ENCODE peak calls at places on chromosome 1, in eight cellular contexts. S, P, Y, X, V, W, H and T are unnamed samples.

GRCh38 chr1:243268751-243269460 is 13.1 kb downstream of the SDCCAG8 start:
- DNase-seq in S (no peak), P (no peak), Y (peak), X (no peak), V (no peak), W (no peak), H (no peak), T (no peak)

GRCh38 chr1:203173566-203173965 is 2.1 kb downstream of the MYBPH start:
- DNase-seq in S (no peak), P (no peak), Y (no peak), X (no peak), V (peak), W (no peak), H (no peak), T (peak)

GRCh38 chr1:158654079-158654478 is 32.4 kb downstream of the SPTA1 start:
- DNase-seq in S (no peak), P (no peak), Y (no peak), X (peak), V (no peak), W (no peak), H (no peak), T (no peak)

GRCh38 chr1:65509912-65510680 is 89.6 kb downstream of the LEPR start:
- DNase-seq in S (no peak), P (no peak), Y (no peak), X (no peak), V (no peak), W (no peak), H (no peak), T (no peak)

GRCh38 chr1:157948547-157949152 is 44.8 kb upstream of the KIRREL1 start:
- DNase-seq in S (no peak), P (no peak), Y (peak), X (no peak), V (no peak), W (no peak), H (peak), T (no peak)

GRCh38 chr1:156675715-156676311 is 1.4 kb downstream of the NES start:
- DNase-seq in S (no peak), P (no peak), Y (peak), X (no peak), V (no peak), W (no peak), H (no peak), T (no peak)

GRCh38 chr1:167666416-167666815 is 36.4 kb downstream of the RCSD1 start:
- DNase-seq in S (no peak), P (no peak), Y (no peak), X (no peak), V (no peak), W (no peak), H (no peak), T (no peak)

GRCh38 chr1:53071167-53071865 is 9.3 kb downstream of the PODN start:
- DNase-seq in S (no peak), P (peak), Y (no peak), X (no peak), V (peak), W (no peak), H (no peak), T (no peak)

GRCh38 chr1:201713093-201713810 is 115.7 kb upstream of the IPO9 start:
- DNase-seq in S (no peak), P (peak), Y (no peak), X (peak), V (peak), W (peak), H (peak), T (peak)

GRCh38 chr1:37901191-37901892 is 42.0 kb upstream of the MTF1 start:
- DNase-seq in S (no peak), P (no peak), Y (no peak), X (no peak), V (no peak), W (no peak), H (no peak), T (no peak)

GRCh38 chr1:215543191-215543606 is 23.9 kb upstream of the KCTD3 start:
- DNase-seq in S (no peak), P (peak), Y (no peak), X (no peak), V (no peak), W (peak), H (no peak), T (no peak)

GRCh38 chr1:28110555-28110954 is 22.1 kb upstream of the EYA3 start:
- DNase-seq in S (no peak), P (no peak), Y (no peak), X (no peak), V (no peak), W (no peak), H (no peak), T (no peak)

GRCh38 chr1:197159461-197159860 is 13.0 kb upstream of the ASPM start:
- DNase-seq in S (no peak), P (no peak), Y (no peak), X (no peak), V (no peak), W (no peak), H (no peak), T (no peak)

GRCh38 chr1:41892211-41892840 is 26.4 kb downstream of the HIVEP3 start:
- DNase-seq in S (no peak), P (no peak), Y (no peak), X (no peak), V (no peak), W (no peak), H (peak), T (no peak)

GRCh38 chr1:30043256-30043655 is 680.1 kb downstream of the MATN1 start:
- DNase-seq in S (no peak), P (no peak), Y (no peak), X (no peak), V (no peak), W (no peak), H (no peak), T (no peak)

GRCh38 chr1:9573723-9574122 is 15.0 kb upstream of the TMEM201 start:
- DNase-seq in S (no peak), P (no peak), Y (peak), X (no peak), V (no peak), W (no peak), H (no peak), T (no peak)

GRCh38 chr1:106721779-106722178 is 334.7 kb upstream of the PRMT6 start:
- DNase-seq in S (no peak), P (no peak), Y (no peak), X (no peak), V (no peak), W (no peak), H (no peak), T (no peak)

GRCh38 chr1:209576798-209577197 is 6.7 kb upstream of the CAMK1G start:
- DNase-seq in S (peak), P (peak), Y (peak), X (peak), V (peak), W (peak), H (peak), T (peak)

GRCh38 chr1:209455133-209455532 is 128.4 kb upstream of the CAMK1G start:
- DNase-seq in S (no peak), P (no peak), Y (no peak), X (no peak), V (no peak), W (no peak), H (no peak), T (no peak)

GRCh38 chr1:174769961-174770549 is 229.7 kb upstream of the CACYBP start:
- DNase-seq in S (peak), P (no peak), Y (peak), X (no peak), V (no peak), W (no peak), H (no peak), T (no peak)

GRCh38 chr1:33295023-33295422 is 25.9 kb downstream of the A3GALT2 start:
- DNase-seq in S (no peak), P (no peak), Y (peak), X (no peak), V (peak), W (no peak), H (no peak), T (peak)

GRCh38 chr1:170716835-170717429 is 53.0 kb downstream of the PRRX1 start:
- DNase-seq in S (no peak), P (no peak), Y (no peak), X (no peak), V (no peak), W (no peak), H (no peak), T (no peak)

GRCh38 chr1:19344372-19344810 is 32.3 kb downstream of the SLC66A1 start:
- DNase-seq in S (peak), P (peak), Y (peak), X (no peak), V (no peak), W (peak), H (peak), T (peak)

GRCh38 chr1:229062135-229062534 is 208.8 kb upstream of the RAB4A start:
- DNase-seq in S (no peak), P (no peak), Y (no peak), X (no peak), V (no peak), W (no peak), H (no peak), T (no peak)

DNA sequence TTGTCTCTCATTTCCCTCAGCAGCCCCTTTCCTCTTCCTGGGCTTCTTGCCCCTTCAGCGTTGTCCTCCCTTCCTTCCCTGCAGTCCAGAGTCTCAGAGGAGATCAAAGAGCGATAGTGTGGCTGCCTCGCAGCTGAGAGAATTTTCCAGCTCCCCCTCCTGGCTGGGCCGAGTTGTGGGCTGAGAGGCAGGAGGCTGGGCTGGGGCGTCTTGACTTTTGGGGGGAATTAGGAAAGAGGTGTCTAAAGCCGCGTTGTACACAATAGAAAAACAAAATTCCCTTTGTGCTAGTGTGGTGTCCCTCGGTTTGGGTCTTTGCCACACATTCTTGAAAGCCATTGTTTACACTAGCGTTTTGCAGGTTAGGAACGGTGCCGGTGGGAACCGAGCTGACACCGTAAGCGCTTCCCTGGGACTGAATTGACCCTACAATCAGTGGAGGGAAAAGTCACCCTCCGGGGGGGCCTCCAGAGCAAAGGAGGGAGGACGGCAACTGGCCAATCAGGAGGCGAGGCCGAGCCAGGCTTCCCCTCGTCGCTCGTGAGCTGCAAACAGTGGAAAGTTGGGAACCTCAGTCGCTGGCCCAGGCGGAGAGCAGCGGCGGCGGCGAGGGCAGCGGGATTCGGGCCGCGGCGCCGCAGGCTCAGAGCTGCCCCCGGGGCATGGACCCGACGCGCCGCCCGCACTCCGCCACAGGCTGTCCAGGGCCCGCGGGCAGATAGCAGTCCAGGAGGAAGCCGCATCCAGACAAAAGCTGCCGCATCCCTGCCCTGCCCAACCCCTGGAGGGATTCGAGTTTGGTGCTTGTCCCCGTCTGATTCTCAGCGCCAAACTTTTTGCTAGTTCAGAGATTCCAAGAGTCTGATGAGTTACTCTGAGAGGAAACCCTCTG is at the start of gene HMCN1:
- DNase-seq in S (peak), P (peak), Y (peak), X (no peak), V (peak), W (peak), H (peak), T (peak)
- TF ChIP-seq POLR2AphosphoS5 in S (no peak), P (no peak), Y (peak), X (no peak), V (peak), W (peak), H (peak), T (no peak)

GRCh38 chr1:58785424-58786058 is 1.7 kb upstream of the JUN start:
- DNase-seq in S (no peak), P (peak), Y (peak), X (no peak), V (peak), W (peak), H (peak), T (peak)
- TF ChIP-seq CTCF in S (no peak), P (no peak), Y (no peak), X (no peak), V (no peak), W (no peak), H (no peak), T (no peak)

GRCh38 chr1:31662463-31662862 is 17.8 kb upstream of the PEF1 start:
- DNase-seq in S (no peak), P (no peak), Y (no peak), X (no peak), V (no peak), W (no peak), H (no peak), T (no peak)
- H3K27ac ChIP-seq in S (no peak), P (no peak), Y (no peak), X (no peak), V (no peak), W (no peak), H (no peak), T (peak)

GRCh38 chr1:21312407-21312992 is 22.2 kb upstream of the ECE1 start:
- DNase-seq in S (no peak), P (no peak), Y (no peak), X (no peak), V (no peak), W (no peak), H (no peak), T (no peak)

GRCh38 chr1:21308847-21309652 is 18.8 kb upstream of the ECE1 start:
- DNase-seq in S (no peak), P (peak), Y (no peak), X (no peak), V (no peak), W (peak), H (peak), T (no peak)

GRCh38 chr1:21308330-21308729 is 18.1 kb upstream of the ECE1 start:
- DNase-seq in S (no peak), P (no peak), Y (no peak), X (no peak), V (no peak), W (no peak), H (no peak), T (no peak)

GRCh38 chr1:21313146-21313885 is 23.1 kb upstream of the ECE1 start:
- DNase-seq in S (no peak), P (no peak), Y (no peak), X (no peak), V (no peak), W (no peak), H (no peak), T (no peak)

GRCh38 chr1:21311016-21311415 is 20.8 kb upstream of the ECE1 start:
- DNase-seq in S (no peak), P (no peak), Y (no peak), X (no peak), V (no peak), W (no peak), H (no peak), T (no peak)
- TF ChIP-seq POLR2AphosphoS5 in S (no peak), P (no peak), Y (no peak), X (no peak), V (no peak), W (no peak), H (no peak), T (no peak)

GRCh38 chr1:12244585-12244984 is 14.8 kb downstream of the VPS13D start:
- DNase-seq in S (no peak), P (peak), Y (no peak), X (no peak), V (no peak), W (peak), H (no peak), T (no peak)

GRCh38 chr1:12246584-12246983 is 16.8 kb downstream of the VPS13D start:
- DNase-seq in S (no peak), P (no peak), Y (no peak), X (no peak), V (no peak), W (no peak), H (no peak), T (no peak)

GRCh38 chr1:12245733-12246132 is 15.9 kb downstream of the VPS13D start:
- DNase-seq in S (no peak), P (no peak), Y (no peak), X (no peak), V (no peak), W (no peak), H (no peak), T (no peak)

GRCh38 chr1:12245116-12245515 is 15.3 kb downstream of the VPS13D start:
- DNase-seq in S (no peak), P (no peak), Y (no peak), X (no peak), V (no peak), W (no peak), H (no peak), T (no peak)

GRCh38 chr1:12244078-12244477 is 14.2 kb downstream of the VPS13D start:
- DNase-seq in S (peak), P (no peak), Y (peak), X (no peak), V (no peak), W (no peak), H (no peak), T (no peak)
- TF ChIP-seq CTCF in S (peak), P (no peak), Y (peak), X (peak), V (no peak), W (no peak), H (no peak), T (no peak)